ENCODE peak calls at places on chromosomes 11 and 22, in nine cellular contexts. Y is body of pancreas, G is ovary, K is HCT116, R is Peyer's patch, D is left ventricle myocardium inferior, V is kidney, Z is AG04450, U is stomach. N is an unnamed sample.

GRCh38 chr11:65416341-65417185 is 6.0 kb upstream of the NEAT1 start:
- DNase-seq in Y (peak), G (peak), K (peak), R (peak), D (peak), V (peak), Z (no peak), U (peak), N (peak)

GRCh38 chr11:75547617-75548054 is 14.4 kb upstream of the SERPINH1 start:
- DNase-seq in Y (peak), G (peak), K (no peak), R (peak), D (peak), V (no peak), Z (no peak), U (peak), N (no peak)

GRCh38 chr11:46916669-46917108 is 1.7 kb downstream of the LRP4 start:
- DNase-seq in Y (peak), G (peak), K (no peak), R (peak), D (peak), V (peak), Z (no peak), U (peak), N (no peak)

GRCh38 chr11:86874314-86875056 is 74.1 kb downstream of the PRSS23 start:
- DNase-seq in Y (no peak), G (no peak), K (no peak), R (no peak), D (no peak), V (no peak), Z (no peak), U (no peak), N (no peak)

GRCh38 chr11:72736452-72737069 is 15.6 kb downstream of the ARAP1 start:
- DNase-seq in Y (no peak), G (no peak), K (peak), R (peak), D (peak), V (peak), Z (no peak), U (no peak), N (no peak)

GRCh38 chr11:74672956-74673895 is 58.0 kb downstream of the CHRDL2 start:
- DNase-seq in Y (peak), G (peak), K (no peak), R (peak), D (peak), V (peak), Z (peak), U (peak), N (peak)

GRCh38 chr22:50082961-50083461 is 2.2 kb downstream of the MLC1 start:
- DNase-seq in Y (no peak), G (no peak), K (no peak), R (peak), D (no peak), V (no peak), Z (no peak), U (no peak), N (no peak)

GRCh38 chr22:23183107-23183698 is 2.9 kb downstream of the BCR start:
- DNase-seq in Y (peak), G (peak), K (no peak), R (peak), D (peak), V (peak), Z (no peak), U (peak), N (no peak)

GRCh38 chr11:43825217-43825816 is 55.3 kb upstream of the ALKBH3 start:
- DNase-seq in Y (peak), G (no peak), K (peak), R (no peak), D (no peak), V (no peak), Z (no peak), U (no peak), N (no peak)

GRCh38 chr11:118223576-118223975 is 1.2 kb downstream of the JAML start:
- DNase-seq in Y (no peak), G (no peak), K (no peak), R (no peak), D (no peak), V (no peak), Z (no peak), U (no peak), N (no peak)

GRCh38 chr11:8699903-8700302 is 17.3 kb downstream of the RPL27A start:
- DNase-seq in Y (peak), G (peak), K (no peak), R (no peak), D (no peak), V (no peak), Z (no peak), U (no peak), N (no peak)

GRCh38 chr22:49853981-49854791 is 542 bp downstream of the ZBED4 start:
- DNase-seq in Y (peak), G (peak), K (no peak), R (peak), D (no peak), V (peak), Z (no peak), U (no peak), N (no peak)

GRCh38 chr22:20550851-20551744 is 43.7 kb downstream of the MED15 start:
- DNase-seq in Y (no peak), G (peak), K (no peak), R (no peak), D (no peak), V (no peak), Z (no peak), U (no peak), N (peak)

DNA sequence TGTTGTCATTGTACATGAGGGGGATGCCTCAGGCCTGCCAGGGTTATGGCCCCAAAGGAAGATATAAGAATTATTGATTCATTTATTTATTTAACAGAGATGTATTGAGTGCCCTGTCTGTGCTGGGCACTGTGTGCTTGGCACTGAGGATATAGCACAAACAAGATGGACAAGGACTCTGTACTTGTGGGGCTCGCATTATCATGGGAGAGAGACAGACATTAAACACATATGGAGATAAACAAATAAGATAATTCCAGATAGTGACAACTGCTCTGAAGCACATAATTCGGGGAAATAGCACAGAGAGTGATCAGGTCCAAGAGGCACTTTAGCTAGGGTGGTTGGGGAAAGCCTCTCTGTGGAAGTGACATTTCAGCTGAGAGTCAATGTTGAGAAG is 119.8 kb upstream of the ARHGAP20 start:
- DNase-seq in Y (no peak), G (no peak), K (no peak), R (no peak), D (no peak), V (no peak), Z (no peak), U (no peak), N (no peak)
- H3K27ac ChIP-seq in Y (no peak), G (no peak), K (no peak), R (no peak), D (no peak), V (no peak), Z (no peak), U (no peak), N (no peak)

DNA sequence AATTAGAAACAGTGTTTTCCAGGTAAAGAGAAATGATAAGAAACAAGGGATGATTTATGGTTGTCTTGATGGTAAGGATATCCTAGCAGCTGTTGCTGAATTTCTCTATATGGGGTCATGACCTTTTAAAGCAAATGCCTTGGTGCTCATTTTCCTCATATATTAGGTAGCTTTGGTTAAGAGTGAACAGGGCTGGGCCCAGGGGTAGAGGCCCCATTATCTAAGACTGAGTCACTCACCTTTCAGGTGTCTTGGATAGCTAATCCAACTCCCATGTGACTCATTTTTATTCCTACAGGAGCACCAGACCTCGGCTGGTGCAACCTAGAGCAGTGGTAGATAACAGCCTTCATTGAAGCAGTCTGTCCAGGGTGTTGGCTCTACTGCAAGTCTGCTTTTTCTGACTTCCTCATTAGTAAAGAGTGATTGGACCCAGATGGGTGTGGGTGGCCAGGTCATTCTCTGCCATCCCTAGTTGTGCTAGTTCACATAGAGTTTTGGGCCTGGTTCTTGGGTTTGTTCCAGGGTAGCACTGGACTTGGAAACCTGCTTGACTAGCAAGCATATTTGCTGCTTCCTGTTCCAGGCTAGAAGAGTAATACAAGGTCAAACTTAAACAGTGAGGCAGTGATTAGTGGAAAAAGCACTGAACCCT is 37.4 kb downstream of the CTNND1 start:
- DNase-seq in Y (peak), G (no peak), K (peak), R (peak), D (no peak), V (peak), Z (no peak), U (peak), N (no peak)
- H3K27ac ChIP-seq in Y (peak), G (peak), K (peak), R (peak), D (peak), V (peak), Z (no peak), U (peak), N (peak)

DNA sequence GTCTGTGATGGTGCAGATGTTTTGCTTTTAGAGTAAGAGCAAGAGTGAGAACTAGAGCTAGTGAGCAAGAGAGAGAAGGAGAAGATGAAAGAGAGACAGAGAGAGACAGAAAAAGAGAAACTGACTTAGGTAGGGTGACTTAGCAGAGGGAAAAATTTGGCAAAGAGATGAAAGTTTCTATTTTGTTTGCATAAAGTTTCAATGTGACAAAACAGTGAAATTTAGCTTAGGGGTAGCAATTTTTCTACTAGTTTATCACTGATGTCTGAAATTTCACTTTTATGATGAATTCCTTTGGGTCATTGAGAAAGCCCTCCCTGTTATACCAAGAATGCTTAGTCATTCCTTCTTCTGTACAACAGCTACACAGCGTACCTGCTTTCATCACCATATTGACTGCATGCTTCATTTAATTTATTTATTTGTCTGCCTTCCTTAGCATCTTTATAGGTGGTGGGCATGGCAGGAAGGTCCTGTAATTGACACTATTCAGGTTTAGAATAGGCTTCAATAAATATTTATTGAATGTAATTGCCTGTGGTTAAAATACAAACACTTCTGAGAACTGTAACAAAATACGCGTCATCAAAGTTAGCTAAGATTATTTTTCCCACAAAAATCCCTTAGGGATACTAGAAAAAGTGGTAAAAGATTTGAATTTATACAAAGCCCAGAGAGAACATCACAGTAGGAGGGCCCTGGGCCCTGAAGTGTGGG is 19.9 kb upstream of the CTSC start:
- DNase-seq in Y (no peak), G (no peak), K (no peak), R (no peak), D (no peak), V (no peak), Z (no peak), U (no peak), N (no peak)
- H3K27ac ChIP-seq in Y (no peak), G (no peak), K (no peak), R (no peak), D (peak), V (no peak), Z (no peak), U (no peak), N (no peak)

DNA sequence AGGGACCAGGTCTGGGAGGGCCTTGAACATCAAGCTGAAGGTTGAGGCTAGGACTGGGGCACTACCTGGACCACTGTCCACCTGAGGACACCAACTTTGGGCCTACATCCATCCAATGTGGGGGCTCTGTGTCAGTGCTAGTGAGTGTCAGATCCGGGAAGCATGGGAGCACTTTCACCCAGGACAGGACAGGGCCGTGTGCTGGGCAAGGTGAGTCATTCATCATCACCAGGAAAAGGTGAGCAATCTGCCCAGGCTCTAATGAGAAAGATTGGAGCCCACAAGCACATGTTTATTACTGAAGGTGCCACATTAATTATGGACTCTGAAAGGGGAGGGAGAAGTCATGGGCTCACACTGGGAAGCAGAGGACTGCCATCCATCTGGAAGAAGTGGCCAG is 39.7 kb upstream of the DRD2 start:
- DNase-seq in Y (no peak), G (no peak), K (no peak), R (no peak), D (no peak), V (no peak), Z (no peak), U (no peak), N (peak)
- H3K27ac ChIP-seq in Y (no peak), G (no peak), K (no peak), R (no peak), D (no peak), V (no peak), Z (no peak), U (no peak), N (no peak)

GRCh38 chr22:17999851-18000250 is 24.5 kb downstream of the MICAL3 start:
- DNase-seq in Y (peak), G (no peak), K (no peak), R (no peak), D (no peak), V (no peak), Z (no peak), U (no peak), N (no peak)
- H3K27ac ChIP-seq in Y (peak), G (no peak), K (no peak), R (peak), D (no peak), V (no peak), Z (no peak), U (no peak), N (no peak)

GRCh38 chr11:131354251-131354701 is 16.1 kb upstream of the NTM start:
- DNase-seq in Y (no peak), G (no peak), K (no peak), R (no peak), D (no peak), V (no peak), Z (no peak), U (no peak), N (no peak)

GRCh38 chr11:131356201-131356600 is 14.2 kb upstream of the NTM start:
- DNase-seq in Y (no peak), G (no peak), K (no peak), R (no peak), D (no peak), V (no peak), Z (no peak), U (no peak), N (no peak)

GRCh38 chr11:131349368-131350086 is 20.9 kb upstream of the NTM start:
- DNase-seq in Y (no peak), G (no peak), K (no peak), R (no peak), D (no peak), V (no peak), Z (no peak), U (no peak), N (no peak)

GRCh38 chr11:131351848-131352247 is 18.6 kb upstream of the NTM start:
- DNase-seq in Y (no peak), G (no peak), K (no peak), R (no peak), D (no peak), V (no peak), Z (no peak), U (no peak), N (no peak)

GRCh38 chr11:131353761-131354160 is 16.7 kb upstream of the NTM start:
- DNase-seq in Y (no peak), G (no peak), K (no peak), R (no peak), D (no peak), V (no peak), Z (no peak), U (no peak), N (no peak)
- H3K27ac ChIP-seq in Y (no peak), G (no peak), K (no peak), R (no peak), D (no peak), V (no peak), Z (no peak), U (no peak), N (no peak)

DNA sequence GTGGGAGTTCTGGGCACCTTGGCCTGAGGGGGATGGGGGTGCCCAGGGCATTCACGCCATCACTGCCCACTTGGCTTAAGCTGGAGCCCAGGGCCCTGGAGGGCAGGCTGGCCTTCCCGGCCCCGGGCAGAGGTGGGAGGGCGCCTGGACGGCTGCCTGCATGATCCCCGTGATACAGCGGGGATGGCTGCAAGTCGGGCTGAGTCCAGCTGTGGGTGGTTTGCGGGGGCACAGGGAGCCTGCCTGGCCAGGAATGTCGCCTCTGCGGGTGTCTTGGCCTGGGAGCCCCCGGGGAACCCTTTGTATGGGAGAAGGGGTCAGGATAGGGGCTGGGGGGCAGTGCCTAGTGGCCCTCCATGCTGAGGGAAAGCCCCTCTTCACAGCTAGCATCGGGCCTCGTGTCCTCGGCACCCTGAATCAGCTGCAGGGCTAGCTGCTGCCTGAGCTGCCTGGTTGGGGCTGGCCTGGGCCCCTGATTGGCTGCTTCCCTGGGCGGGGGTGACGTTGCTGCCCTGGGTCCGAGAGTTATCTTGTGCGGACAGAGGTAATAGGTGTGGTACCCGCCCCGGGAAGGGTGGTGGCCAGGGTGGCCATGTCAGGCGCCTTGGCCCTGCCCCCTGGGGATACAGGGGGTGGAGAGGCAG is 8.2 kb downstream of the BRSK2 start:
- DNase-seq in Y (no peak), G (no peak), K (no peak), R (no peak), D (no peak), V (peak), Z (no peak), U (no peak), N (no peak)
- H3K27ac ChIP-seq in Y (no peak), G (no peak), K (no peak), R (no peak), D (no peak), V (no peak), Z (no peak), U (no peak), N (peak)

GRCh38 chr11:13003726-13004493 is 5.2 kb upstream of the RASSF10 start:
- DNase-seq in Y (no peak), G (no peak), K (no peak), R (no peak), D (no peak), V (no peak), Z (no peak), U (no peak), N (no peak)
- H3K27ac ChIP-seq in Y (no peak), G (no peak), K (no peak), R (no peak), D (no peak), V (no peak), Z (no peak), U (no peak), N (no peak)

DNA sequence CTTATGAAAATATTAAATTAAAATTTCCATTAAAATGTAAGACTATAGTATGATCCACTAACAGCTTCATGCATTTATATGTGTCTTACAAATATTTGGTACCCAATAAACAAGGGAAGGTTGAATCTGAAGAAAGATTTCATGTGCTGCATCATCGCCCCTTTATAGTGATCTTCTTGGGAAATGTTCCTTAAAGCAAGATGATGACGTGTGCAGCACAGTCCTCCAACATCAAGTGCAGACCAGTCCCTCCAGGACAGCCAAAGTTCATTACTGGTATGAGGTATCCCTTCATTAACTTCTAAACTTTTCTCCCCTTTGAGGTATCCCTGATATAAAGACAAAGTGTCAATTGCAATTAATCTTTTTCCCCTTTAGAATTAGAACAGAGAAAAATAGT is 567.0 kb downstream of the METTL15 start:
- DNase-seq in Y (no peak), G (no peak), K (no peak), R (no peak), D (no peak), V (no peak), Z (no peak), U (no peak), N (no peak)
- H3K27ac ChIP-seq in Y (no peak), G (no peak), K (no peak), R (no peak), D (no peak), V (no peak), Z (no peak), U (no peak), N (no peak)

GRCh38 chr22:42931421-42932196 is 74.5 kb upstream of the ARFGAP3 start:
- DNase-seq in Y (no peak), G (no peak), K (no peak), R (peak), D (no peak), V (no peak), Z (no peak), U (no peak), N (no peak)
- H3K27ac ChIP-seq in Y (peak), G (no peak), K (no peak), R (peak), D (peak), V (peak), Z (peak), U (peak), N (peak)